ENCODE peak calls at places on chromosomes 2 and 18, in eight cellular contexts. D is K562, V is GM23338, E is H1, Z is uterus, B is sigmoid colon, O is colonic mucosa, Y is pancreas. F is an unnamed sample. For H3K4me1, the result is how much of the 10 kb centered on the place peaks cover.

GRCh38 chr2:64482765-64483504 is 29.0 kb downstream of the LGALSL start:
- DNase-seq in E (no peak), Y (no peak), O (no peak), Z (no peak), D (no peak), V (no peak), B (no peak), F (peak)

GRCh38 chr2:172244419-172245130 is 141.9 kb upstream of the DLX2 start:
- DNase-seq in B (no peak), D (no peak), V (no peak), Y (no peak), Z (no peak), O (no peak), E (no peak), F (no peak)

GRCh38 chr2:75667884-75668283 is 21.3 kb downstream of the MRPL19 start:
- DNase-seq in B (no peak), Z (no peak), O (no peak), Y (no peak), E (no peak), D (no peak), V (no peak), F (no peak)

GRCh38 chr2:199459286-199460100 is 1.8 kb upstream of the SATB2 start:
- DNase-seq in D (peak), B (peak), Y (peak), O (peak), Z (peak), V (peak), E (peak), F (peak)

GRCh38 chr2:119647440-119648169 is 31.4 kb upstream of the TMEM177 start:
- DNase-seq in Y (no peak), E (no peak), V (no peak), Z (no peak), D (no peak), B (no peak), O (no peak), F (no peak)

GRCh38 chr2:100257939-100258338 is 64.4 kb downstream of the LONRF2 start:
- DNase-seq in V (no peak), O (no peak), Y (no peak), E (no peak), D (no peak), B (no peak), Z (no peak), F (no peak)

GRCh38 chr2:48707466-48707865 is 48.1 kb downstream of the LHCGR start:
- DNase-seq in B (no peak), V (no peak), O (peak), E (no peak), Z (no peak), D (no peak), Y (no peak), F (peak)

GRCh38 chr2:239570971-239571520 is 170.2 kb upstream of the HDAC4 start:
- DNase-seq in O (no peak), E (no peak), D (no peak), Z (no peak), V (no peak), B (no peak), Y (no peak), F (no peak)

GRCh38 chr2:41024806-41025205 is 572.9 kb upstream of the SLC8A1 start:
- DNase-seq in B (no peak), Y (no peak), V (no peak), E (no peak), Z (no peak), O (no peak), D (no peak), F (no peak)

GRCh38 chr18:3508576-3509559 is 58.9 kb downstream of the TGIF1 start:
- DNase-seq in B (no peak), Z (no peak), D (no peak), O (no peak), V (peak), Y (no peak), E (no peak), F (no peak)

GRCh38 chr2:38255211-38255610 is 121.9 kb downstream of the ATL2 start:
- DNase-seq in Z (no peak), B (no peak), D (no peak), O (no peak), V (no peak), E (no peak), Y (no peak), F (no peak)

GRCh38 chr2:19979932-19980331 is 10.0 kb downstream of the WDR35 start:
- DNase-seq in B (no peak), D (no peak), O (no peak), Z (no peak), V (no peak), E (no peak), Y (no peak), F (no peak)

GRCh38 chr2:219500135-219500534 is 1.4 kb downstream of the GMPPA start:
- DNase-seq in E (no peak), D (no peak), O (no peak), V (peak), Y (no peak), Z (no peak), B (no peak), F (no peak)

GRCh38 chr2:29504746-29505145 is 389.5 kb downstream of the CLIP4 start:
- DNase-seq in E (no peak), Y (no peak), V (no peak), B (no peak), O (no peak), Z (no peak), D (no peak), F (no peak)

GRCh38 chr2:216222650-216223352 is 113.7 kb downstream of the XRCC5 start:
- DNase-seq in Z (no peak), B (no peak), O (no peak), Y (no peak), D (no peak), E (no peak), V (peak), F (no peak)

GRCh38 chr2:15773204-15773603 is 167.1 kb upstream of the MYCN start:
- DNase-seq in E (no peak), Z (no peak), V (no peak), D (no peak), Y (no peak), B (no peak), O (no peak), F (no peak)

GRCh38 chr2:73611867-73612266 is 30.4 kb downstream of the NAT8 start:
- DNase-seq in E (no peak), Z (no peak), V (no peak), Y (no peak), B (no peak), O (no peak), D (no peak), F (no peak)

GRCh38 chr18:24656044-24656443 is 195.6 kb downstream of the HRH4 start:
- DNase-seq in Y (no peak), O (no peak), V (no peak), B (no peak), E (no peak), Z (no peak), D (no peak), F (no peak)

GRCh38 chr2:111185496-111186022 is 64.8 kb downstream of the BCL2L11 start:
- DNase-seq in O (peak), Y (peak), B (no peak), E (no peak), Z (no peak), D (no peak), V (no peak), F (peak)

GRCh38 chr18:23627964-23628363 is 34.7 kb downstream of the ANKRD29 start:
- DNase-seq in Y (no peak), Z (no peak), B (no peak), D (no peak), O (no peak), V (no peak), E (no peak), F (no peak)

GRCh38 chr2:68747918-68748317 is 13.3 kb downstream of the ARHGAP25 start:
- DNase-seq in Y (no peak), D (no peak), B (no peak), V (no peak), Z (no peak), E (no peak), O (peak), F (peak)

GRCh38 chr2:47747878-47748277 is 35.1 kb upstream of the MSH6 start:
- DNase-seq in V (peak), Z (no peak), B (no peak), E (no peak), D (no peak), Y (no peak), O (no peak), F (no peak)

GRCh38 chr2:117885308-117885707 is 70.8 kb downstream of the DDX18 start:
- DNase-seq in D (no peak), V (no peak), O (no peak), B (no peak), E (no peak), Y (no peak), Z (no peak), F (no peak)

GRCh38 chr2:240911641-240912265 is 5.6 kb downstream of the CROCC2 start:
- DNase-seq in E (no peak), D (no peak), O (no peak), V (no peak), Z (no peak), Y (no peak), B (no peak), F (no peak)

GRCh38 chr2:68091439-68092034 is 28.7 kb upstream of the C1D start:
- DNase-seq in O (no peak), B (no peak), E (no peak), Y (no peak), V (no peak), D (no peak), Z (no peak), F (no peak)

GRCh38 chr2:60883896-60884295 is 2.5 kb downstream of the REL start:
- DNase-seq in V (no peak), O (no peak), Y (no peak), B (no peak), E (no peak), D (no peak), Z (no peak), F (no peak)

GRCh38 chr2:2798337-2798736 is 467.3 kb upstream of the MYT1L start:
- DNase-seq in O (no peak), Y (no peak), V (no peak), Z (no peak), B (no peak), D (no peak), E (no peak), F (no peak)

GRCh38 chr18:68735498-68736343 is 20.8 kb upstream of the TMX3 start:
- DNase-seq in O (no peak), E (no peak), D (peak), B (no peak), V (peak), Z (no peak), Y (no peak), F (peak)

GRCh38 chr2:204776781-204777559 is 231.7 kb downstream of the PARD3B start:
- DNase-seq in B (no peak), V (no peak), D (no peak), Y (no peak), Z (no peak), O (no peak), E (no peak), F (no peak)

GRCh38 chr18:24763765-24764548 is 303.5 kb downstream of the HRH4 start:
- DNase-seq in D (no peak), Y (no peak), V (no peak), B (peak), O (no peak), Z (peak), E (no peak), F (no peak)

GRCh38 chr2:218871345-218872302 is 9.0 kb upstream of the WNT10A start:
- DNase-seq in E (no peak), Z (no peak), Y (no peak), O (no peak), V (no peak), B (no peak), D (no peak), F (no peak)

GRCh38 chr2:45043171-45043570 is 33.9 kb upstream of the SIX2 start:
- DNase-seq in B (no peak), Z (no peak), E (no peak), O (peak), Y (no peak), V (no peak), D (no peak), F (peak)

GRCh38 chr2:202883987-202884675 is 12.6 kb upstream of the ICA1L start:
- DNase-seq in B (no peak), O (no peak), D (peak), E (no peak), Z (no peak), Y (no peak), V (no peak), F (no peak)

GRCh38 chr2:233448220-233448559 is 93.9 kb downstream of the DGKD start:
- DNase-seq in E (peak), V (peak), Y (no peak), B (peak), Z (peak), O (no peak), D (no peak), F (no peak)
- TF ChIP-seq CTCF in E (peak), V (peak), Y (no peak), B (no peak), Z (no peak), O (no peak), D (peak), F (no peak)

GRCh38 chr2:88746929-88747490 is 55.5 kb downstream of the RPIA start:
- DNase-seq in E (no peak), Z (no peak), Y (no peak), B (no peak), O (no peak), D (no peak), V (no peak), F (no peak)

GRCh38 chr2:88751770-88752169 is 60.3 kb downstream of the RPIA start:
- DNase-seq in Z (no peak), D (no peak), E (no peak), V (no peak), B (no peak), O (no peak), Y (no peak), F (no peak)

GRCh38 chr2:88748005-88748404 is 56.5 kb downstream of the RPIA start:
- DNase-seq in D (no peak), Z (no peak), V (no peak), B (no peak), Y (no peak), O (peak), E (no peak), F (peak)
- H3K4me1 ChIP-seq in D (under half), Z (under half), V (under half), B (under half), Y (under half), O (under half), E (under half), F (under half)

DNA sequence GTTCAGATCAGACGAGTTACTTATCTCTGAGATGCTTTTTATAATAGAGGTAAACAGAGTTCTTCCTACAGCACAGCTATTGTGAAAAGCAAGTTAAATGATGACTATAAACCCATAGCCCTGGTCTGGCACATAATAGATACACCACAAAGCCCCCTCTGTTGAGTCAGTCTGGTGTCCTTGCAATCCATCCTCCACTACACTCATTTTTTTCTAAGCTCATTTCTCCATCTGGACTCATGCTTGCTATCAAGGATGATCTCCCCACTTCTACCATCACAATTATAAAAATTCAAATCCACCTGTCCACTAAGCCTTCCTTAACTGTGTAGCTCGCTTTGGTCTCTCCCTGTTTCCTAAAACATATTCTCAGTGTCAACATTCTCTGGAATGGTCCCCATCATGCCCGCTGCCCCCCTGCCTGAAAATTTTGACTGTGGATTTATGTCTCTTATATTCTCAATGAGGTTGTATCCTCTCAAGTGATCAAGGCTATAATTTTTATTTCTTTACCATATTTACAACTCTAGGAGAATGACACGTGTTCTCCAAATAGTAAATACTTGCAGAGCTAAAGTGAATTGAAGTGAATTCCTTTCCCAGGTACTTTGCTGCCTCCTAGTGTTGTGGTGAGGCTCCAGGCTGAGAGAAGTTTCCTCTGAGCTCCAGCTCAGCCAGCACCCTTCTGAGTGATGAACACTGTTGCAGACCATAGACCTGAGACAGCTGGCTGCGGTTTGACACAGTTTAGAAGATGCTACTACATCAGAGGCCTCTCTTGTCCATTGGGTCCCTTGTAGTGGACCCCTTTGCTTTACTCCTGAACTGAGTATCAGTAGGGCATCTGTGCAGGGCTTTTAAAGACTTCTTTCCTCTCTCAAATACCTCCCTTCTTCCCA is 108.7 kb downstream of the DPP10 start:
- DNase-seq in Z (peak), D (peak), Y (no peak), V (peak), E (peak), O (peak), B (no peak), F (no peak)
- TF ChIP-seq CTCF in Z (peak), D (peak), Y (peak), V (peak), E (peak), O (peak), B (peak), F (peak)

GRCh38 chr18:7598167-7599062 is 31.3 kb downstream of the PTPRM start:
- DNase-seq in Y (no peak), O (no peak), Z (no peak), B (no peak), E (no peak), D (no peak), V (no peak), F (no peak)
- H3K4me1 ChIP-seq in Y (under half), O (under half), Z (under half), B (under half), E (under half), D (under half), V (under half), F (under half)

DNA sequence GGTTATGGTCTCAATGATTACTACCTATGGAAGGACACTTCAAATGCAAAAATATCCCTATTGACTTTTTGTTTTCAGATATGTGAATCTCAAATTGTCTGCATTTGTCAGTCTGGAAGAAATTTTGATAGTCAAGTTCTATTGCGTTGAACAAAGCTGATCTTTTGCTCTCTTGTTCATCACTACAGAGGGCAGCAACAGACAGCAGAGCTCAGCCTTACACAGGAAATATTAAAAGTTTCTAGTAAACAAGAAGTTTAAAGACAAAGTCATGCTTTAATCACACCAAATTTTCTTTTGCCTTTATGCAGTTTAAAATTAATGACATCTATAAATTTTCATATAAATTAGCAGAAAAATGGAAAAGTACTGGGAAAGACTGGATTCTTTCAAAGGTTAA is 617.5 kb downstream of the NR4A2 start:
- DNase-seq in V (no peak), Y (no peak), B (no peak), E (no peak), O (no peak), Z (no peak), D (no peak), F (no peak)
- TF ChIP-seq CTCF in V (no peak), Y (no peak), B (no peak), E (no peak), O (no peak), Z (no peak), D (no peak), F (no peak)

GRCh38 chr2:236974752-236975151 is 110.9 kb upstream of the COPS8 start:
- DNase-seq in Z (no peak), E (no peak), Y (no peak), B (no peak), O (no peak), D (no peak), V (no peak), F (no peak)
- H3K4me1 ChIP-seq in Z (under half), E (under half), Y (under half), B (under half), O (under half), D (under half), V (under half), F (under half)

GRCh38 chr18:48663096-48663930 is 124.5 kb downstream of the CTIF start:
- DNase-seq in B (peak), E (no peak), Z (no peak), O (no peak), V (no peak), D (no peak), Y (no peak), F (no peak)

GRCh38 chr18:48666613-48667012 is 127.8 kb downstream of the CTIF start:
- DNase-seq in D (no peak), V (no peak), Y (no peak), E (no peak), Z (no peak), O (no peak), B (no peak), F (no peak)

GRCh38 chr18:48665654-48666053 is 126.8 kb downstream of the CTIF start:
- DNase-seq in V (no peak), Z (no peak), D (no peak), B (no peak), E (no peak), O (no peak), Y (no peak), F (no peak)

GRCh38 chr18:48662021-48662661 is 123.3 kb downstream of the CTIF start:
- DNase-seq in E (no peak), D (peak), Y (no peak), B (peak), O (no peak), V (peak), Z (no peak), F (no peak)

GRCh38 chr18:48663931-48664847 is 125.4 kb downstream of the CTIF start:
- DNase-seq in O (peak), Y (peak), D (peak), E (peak), V (peak), B (peak), Z (peak), F (peak)
- TF ChIP-seq CTCF in O (peak), Y (peak), D (peak), E (peak), V (peak), B (peak), Z (peak), F (peak)

DNA sequence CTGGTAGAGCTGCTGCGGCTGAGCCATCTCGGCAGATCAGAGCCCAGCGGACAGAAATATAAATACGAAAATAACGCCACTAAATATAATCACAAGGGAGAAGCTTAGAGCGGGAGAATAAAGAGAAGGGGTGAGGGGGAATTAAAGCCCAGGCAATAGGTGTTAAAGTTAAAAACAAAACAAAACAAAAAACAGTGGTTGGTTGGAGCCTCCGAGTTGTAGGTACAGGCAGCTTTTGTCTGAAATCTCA is 1.3 kb upstream of the MEIS1 start:
- DNase-seq in Y (no peak), D (no peak), B (no peak), Z (no peak), O (no peak), V (no peak), E (no peak), F (no peak)
- H3K4me1 ChIP-seq in Y (under half), D (under half), B (under half), Z (under half), O (under half), V (half or more), E (under half), F (under half)

F was measured in mucosa of descending colon.